ENCODE peak calls at places on chromosomes 11 and 22, in six cellular contexts. One of them, this sample, is unnamed.

GRCh38 chr11:87101956-87102355 is 64.2 kb downstream of the TMEM135 start:
- DNase-seq in progenitor cell of endocrine pancreas: no peak
- DNase-seq in lower lobe of right lung: no peak
- DNase-seq in nephron progenitor cell: no peak
- DNase-seq in AG04450: no peak
- DNase-seq in Peyer's patch: no peak
- DNase-seq in this sample: no peak

GRCh38 chr22:46696225-46696518 is 41.9 kb downstream of the CERK start:
- DNase-seq in progenitor cell of endocrine pancreas: no peak
- DNase-seq in lower lobe of right lung: no peak
- DNase-seq in nephron progenitor cell: no peak
- DNase-seq in AG04450: no peak
- DNase-seq in Peyer's patch: no peak
- DNase-seq in this sample: no peak

GRCh38 chr11:32087602-32088001 is 3.3 kb upstream of the RCN1 start:
- DNase-seq in progenitor cell of endocrine pancreas: no peak
- DNase-seq in lower lobe of right lung: no peak
- DNase-seq in nephron progenitor cell: no peak
- DNase-seq in AG04450: no peak
- DNase-seq in Peyer's patch: no peak
- DNase-seq in this sample: no peak

GRCh38 chr11:8008212-8008611 is 21.1 kb downstream of the EIF3F start:
- DNase-seq in progenitor cell of endocrine pancreas: no peak
- DNase-seq in lower lobe of right lung: no peak
- DNase-seq in nephron progenitor cell: no peak
- DNase-seq in AG04450: no peak
- DNase-seq in Peyer's patch: no peak
- DNase-seq in this sample: no peak

GRCh38 chr22:49373801-49374226 is 453.9 kb downstream of the BRD1 start:
- DNase-seq in progenitor cell of endocrine pancreas: no peak
- DNase-seq in lower lobe of right lung: no peak
- DNase-seq in nephron progenitor cell: no peak
- DNase-seq in AG04450: no peak
- DNase-seq in Peyer's patch: peak
- DNase-seq in this sample: no peak

GRCh38 chr11:2160736-2161259 is at the start of gene INS:
- DNase-seq in progenitor cell of endocrine pancreas: no peak
- DNase-seq in lower lobe of right lung: no peak
- DNase-seq in nephron progenitor cell: no peak
- DNase-seq in AG04450: no peak
- DNase-seq in Peyer's patch: no peak
- DNase-seq in this sample: no peak

GRCh38 chr22:31075961-31076360 is 5.2 kb upstream of the SMTN start:
- DNase-seq in progenitor cell of endocrine pancreas: no peak
- DNase-seq in lower lobe of right lung: peak
- DNase-seq in nephron progenitor cell: no peak
- DNase-seq in AG04450: no peak
- DNase-seq in Peyer's patch: peak
- DNase-seq in this sample: no peak

GRCh38 chr11:31810779-31811647 is at the start of gene PAX6:
- DNase-seq in progenitor cell of endocrine pancreas: no peak
- DNase-seq in lower lobe of right lung: peak
- DNase-seq in nephron progenitor cell: peak
- DNase-seq in AG04450: no peak
- DNase-seq in Peyer's patch: peak
- DNase-seq in this sample: peak

GRCh38 chr11:87604350-87604749 is 566.6 kb downstream of the TMEM135 start:
- DNase-seq in progenitor cell of endocrine pancreas: no peak
- DNase-seq in lower lobe of right lung: no peak
- DNase-seq in nephron progenitor cell: no peak
- DNase-seq in AG04450: no peak
- DNase-seq in Peyer's patch: no peak
- DNase-seq in this sample: no peak

GRCh38 chr11:95764267-95764898 is 25.2 kb downstream of the FAM76B start:
- DNase-seq in progenitor cell of endocrine pancreas: no peak
- DNase-seq in lower lobe of right lung: no peak
- DNase-seq in nephron progenitor cell: no peak
- DNase-seq in AG04450: peak
- DNase-seq in Peyer's patch: no peak
- DNase-seq in this sample: no peak

GRCh38 chr11:108207683-108208060 is 14.8 kb downstream of the NPAT start:
- DNase-seq in progenitor cell of endocrine pancreas: no peak
- DNase-seq in lower lobe of right lung: no peak
- DNase-seq in nephron progenitor cell: no peak
- DNase-seq in AG04450: no peak
- DNase-seq in Peyer's patch: no peak
- DNase-seq in this sample: no peak
- TF ChIP-seq CTCF in progenitor cell of endocrine pancreas: no peak
- TF ChIP-seq CTCF in lower lobe of right lung: no peak
- TF ChIP-seq CTCF in nephron progenitor cell: no peak
- TF ChIP-seq CTCF in AG04450: no peak
- TF ChIP-seq CTCF in Peyer's patch: no peak
- TF ChIP-seq CTCF in this sample: no peak

DNA sequence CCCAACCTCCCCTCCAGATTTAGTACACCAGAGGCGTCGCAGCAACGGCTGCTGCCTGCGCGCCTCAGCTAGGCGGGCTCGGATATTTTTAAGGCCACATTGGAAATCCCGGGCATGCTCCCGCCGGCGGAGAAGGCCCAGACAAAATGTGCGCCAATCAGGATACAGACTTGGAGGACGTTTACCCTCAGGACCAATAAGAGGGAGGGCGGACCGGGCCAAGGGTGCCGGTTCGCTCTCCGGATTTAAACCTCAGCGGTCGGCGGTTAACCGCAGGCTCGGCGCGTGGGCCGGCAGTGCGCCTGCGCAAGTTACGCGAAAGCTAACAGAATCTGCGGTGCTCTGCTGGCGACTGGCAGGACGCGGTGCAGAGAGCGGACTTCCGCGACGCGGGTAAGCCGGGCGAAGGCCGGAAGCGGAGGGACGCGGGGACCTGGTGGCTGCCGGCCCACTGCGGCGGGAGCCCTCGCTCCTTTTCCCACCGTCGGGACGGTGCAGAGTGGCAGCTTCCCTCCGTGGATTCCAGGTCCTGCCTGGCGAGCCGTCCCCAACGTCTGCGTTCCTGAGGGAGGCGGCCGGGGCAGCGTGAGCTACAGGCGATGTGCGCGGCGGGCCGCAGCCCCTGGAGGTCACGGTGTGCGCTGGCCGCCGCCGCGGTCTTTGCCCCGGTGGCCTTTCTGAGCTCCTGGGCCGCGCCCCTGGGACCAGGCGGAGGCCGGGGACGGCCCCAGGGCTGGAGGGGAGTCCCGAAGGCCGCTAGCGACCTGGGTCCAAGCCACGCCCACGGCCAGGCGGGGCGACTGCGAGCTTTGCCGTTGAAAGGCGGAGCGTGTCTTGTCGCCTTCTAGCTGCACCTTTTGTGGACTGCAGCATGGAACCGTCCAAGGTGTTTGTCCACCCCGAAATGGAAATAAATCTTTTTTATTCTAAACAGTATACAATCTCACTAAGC is at the start of gene HYLS1:
- DNase-seq in progenitor cell of endocrine pancreas: peak
- DNase-seq in lower lobe of right lung: peak
- DNase-seq in nephron progenitor cell: peak
- DNase-seq in AG04450: peak
- DNase-seq in Peyer's patch: peak
- DNase-seq in this sample: peak
- TF ChIP-seq CTCF in progenitor cell of endocrine pancreas: peak
- TF ChIP-seq CTCF in lower lobe of right lung: no peak
- TF ChIP-seq CTCF in nephron progenitor cell: peak
- TF ChIP-seq CTCF in AG04450: peak
- TF ChIP-seq CTCF in Peyer's patch: peak
- TF ChIP-seq CTCF in this sample: no peak

GRCh38 chr11:114134870-114135269 is 75.4 kb downstream of the ZBTB16 start:
- DNase-seq in progenitor cell of endocrine pancreas: no peak
- DNase-seq in lower lobe of right lung: no peak
- DNase-seq in nephron progenitor cell: no peak
- DNase-seq in AG04450: no peak
- DNase-seq in Peyer's patch: no peak
- DNase-seq in this sample: no peak

GRCh38 chr11:114131366-114131963 is 72.0 kb downstream of the ZBTB16 start:
- DNase-seq in progenitor cell of endocrine pancreas: no peak
- DNase-seq in lower lobe of right lung: no peak
- DNase-seq in nephron progenitor cell: no peak
- DNase-seq in AG04450: no peak
- DNase-seq in Peyer's patch: no peak
- DNase-seq in this sample: no peak

GRCh38 chr11:114132944-114133394 is 73.5 kb downstream of the ZBTB16 start:
- DNase-seq in progenitor cell of endocrine pancreas: no peak
- DNase-seq in lower lobe of right lung: no peak
- DNase-seq in nephron progenitor cell: no peak
- DNase-seq in AG04450: no peak
- DNase-seq in Peyer's patch: no peak
- DNase-seq in this sample: no peak

GRCh38 chr11:114133548-114134329 is 74.2 kb downstream of the ZBTB16 start:
- DNase-seq in progenitor cell of endocrine pancreas: no peak
- DNase-seq in lower lobe of right lung: no peak
- DNase-seq in nephron progenitor cell: no peak
- DNase-seq in AG04450: no peak
- DNase-seq in Peyer's patch: no peak
- DNase-seq in this sample: no peak

DNA sequence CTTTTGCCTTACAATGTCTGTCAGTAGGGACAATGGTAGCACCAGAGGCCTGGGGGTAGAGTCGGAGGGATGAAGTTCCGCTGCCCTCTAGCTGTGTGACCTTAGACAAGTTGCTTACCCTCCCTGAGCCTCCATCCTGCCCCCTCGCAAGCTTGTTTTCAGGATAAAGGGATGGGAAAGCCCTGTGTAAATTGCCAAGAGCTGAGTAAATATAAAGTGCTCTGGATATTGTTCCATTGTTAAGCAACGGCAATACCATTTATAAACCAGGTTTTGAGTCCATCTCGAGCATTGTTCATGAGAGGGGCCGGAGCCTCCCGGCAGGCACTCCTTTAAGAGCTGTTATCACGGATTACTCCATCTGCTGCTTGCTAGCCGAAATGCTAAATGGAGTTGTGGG is 72.9 kb downstream of the ZBTB16 start:
- DNase-seq in progenitor cell of endocrine pancreas: no peak
- DNase-seq in lower lobe of right lung: no peak
- DNase-seq in nephron progenitor cell: no peak
- DNase-seq in AG04450: no peak
- DNase-seq in Peyer's patch: no peak
- DNase-seq in this sample: no peak
- TF ChIP-seq CTCF in progenitor cell of endocrine pancreas: no peak
- TF ChIP-seq CTCF in lower lobe of right lung: no peak
- TF ChIP-seq CTCF in nephron progenitor cell: no peak
- TF ChIP-seq CTCF in AG04450: no peak
- TF ChIP-seq CTCF in Peyer's patch: no peak
- TF ChIP-seq CTCF in this sample: no peak

DNA sequence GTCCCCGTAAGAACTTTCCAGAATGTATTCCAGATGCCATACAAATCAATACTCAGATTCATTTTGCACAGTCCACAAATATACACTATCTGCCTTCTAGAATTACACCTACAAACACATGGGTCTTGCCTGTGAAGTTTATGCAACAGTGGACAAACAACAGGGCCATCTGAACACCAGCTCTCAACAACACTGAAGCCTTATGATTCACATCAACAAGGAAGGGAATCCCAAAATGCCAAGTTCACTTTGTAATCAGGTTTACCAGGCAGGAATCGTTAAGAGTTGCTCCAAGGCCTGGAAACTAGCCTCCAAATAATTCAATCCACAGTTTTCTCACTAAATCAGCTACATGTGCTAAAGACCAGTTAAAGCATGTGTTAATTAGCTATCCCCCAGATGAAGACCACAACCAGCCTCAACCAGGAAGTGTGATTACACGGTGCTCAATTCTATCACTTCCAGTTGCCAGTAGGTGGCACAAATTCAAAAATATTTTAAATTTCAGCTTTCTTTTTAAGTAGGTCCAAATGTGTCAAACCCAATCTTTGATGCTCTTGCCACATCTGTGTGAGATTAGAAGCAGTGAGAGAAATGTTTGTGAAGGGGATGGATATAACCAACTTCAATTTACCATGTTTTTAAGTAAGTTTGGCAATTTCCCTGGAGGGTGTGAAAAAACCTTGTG is 139.1 kb upstream of the BDNF start:
- DNase-seq in progenitor cell of endocrine pancreas: no peak
- DNase-seq in lower lobe of right lung: no peak
- DNase-seq in nephron progenitor cell: no peak
- DNase-seq in AG04450: no peak
- DNase-seq in Peyer's patch: no peak
- DNase-seq in this sample: no peak
- TF ChIP-seq CTCF in progenitor cell of endocrine pancreas: peak
- TF ChIP-seq CTCF in lower lobe of right lung: no peak
- TF ChIP-seq CTCF in nephron progenitor cell: no peak
- TF ChIP-seq CTCF in AG04450: peak
- TF ChIP-seq CTCF in Peyer's patch: peak
- TF ChIP-seq CTCF in this sample: no peak

GRCh38 chr11:45078236-45079074 is 68.0 kb upstream of the PRDM11 start:
- DNase-seq in progenitor cell of endocrine pancreas: no peak
- DNase-seq in lower lobe of right lung: no peak
- DNase-seq in nephron progenitor cell: no peak
- DNase-seq in AG04450: no peak
- DNase-seq in Peyer's patch: no peak
- DNase-seq in this sample: no peak

GRCh38 chr11:45079943-45080719 is 66.3 kb upstream of the PRDM11 start:
- DNase-seq in progenitor cell of endocrine pancreas: no peak
- DNase-seq in lower lobe of right lung: peak
- DNase-seq in nephron progenitor cell: no peak
- DNase-seq in AG04450: no peak
- DNase-seq in Peyer's patch: peak
- DNase-seq in this sample: no peak

GRCh38 chr11:45079567-45079942 is 66.9 kb upstream of the PRDM11 start:
- DNase-seq in progenitor cell of endocrine pancreas: no peak
- DNase-seq in lower lobe of right lung: no peak
- DNase-seq in nephron progenitor cell: no peak
- DNase-seq in AG04450: no peak
- DNase-seq in Peyer's patch: no peak
- DNase-seq in this sample: no peak

GRCh38 chr11:45076761-45077160 is 69.7 kb upstream of the PRDM11 start:
- DNase-seq in progenitor cell of endocrine pancreas: no peak
- DNase-seq in lower lobe of right lung: no peak
- DNase-seq in nephron progenitor cell: no peak
- DNase-seq in AG04450: no peak
- DNase-seq in Peyer's patch: no peak
- DNase-seq in this sample: no peak

GRCh38 chr11:45079075-45079444 is 67.4 kb upstream of the PRDM11 start:
- DNase-seq in progenitor cell of endocrine pancreas: no peak
- DNase-seq in lower lobe of right lung: no peak
- DNase-seq in nephron progenitor cell: no peak
- DNase-seq in AG04450: no peak
- DNase-seq in Peyer's patch: no peak
- DNase-seq in this sample: no peak
- TF ChIP-seq CTCF in progenitor cell of endocrine pancreas: no peak
- TF ChIP-seq CTCF in lower lobe of right lung: no peak
- TF ChIP-seq CTCF in nephron progenitor cell: no peak
- TF ChIP-seq CTCF in AG04450: no peak
- TF ChIP-seq CTCF in Peyer's patch: no peak
- TF ChIP-seq CTCF in this sample: no peak

GRCh38 chr11:124897681-124898680 is at the start of gene ROBO4:
- DNase-seq in progenitor cell of endocrine pancreas: no peak
- DNase-seq in lower lobe of right lung: no peak
- DNase-seq in nephron progenitor cell: no peak
- DNase-seq in AG04450: peak
- DNase-seq in Peyer's patch: no peak
- DNase-seq in this sample: no peak
- TF ChIP-seq CTCF in progenitor cell of endocrine pancreas: no peak
- TF ChIP-seq CTCF in lower lobe of right lung: no peak
- TF ChIP-seq CTCF in nephron progenitor cell: no peak
- TF ChIP-seq CTCF in AG04450: no peak
- TF ChIP-seq CTCF in Peyer's patch: no peak
- TF ChIP-seq CTCF in this sample: no peak